ENCODE peak calls at places on chromosome 4, in nine cellular contexts. M, H, X, W, N, U, I, S and F are unnamed samples.

GRCh38 chr4:57462843-57463242 is 352.7 kb upstream of the IGFBP7 start:
- DNase-seq in N (no peak), I (no peak), M (no peak), S (no peak), H (no peak), U (no peak), X (no peak), W (no peak), F (no peak)

GRCh38 chr4:78616046-78616498 is 64.5 kb downstream of the ANXA3 start:
- DNase-seq in X (peak; percentile 58), H (peak; percentile 80), U (no peak), M (no peak), I (peak; percentile 71), W (peak; percentile 70), N (peak; percentile 81), S (no peak), F (peak; percentile 82)

GRCh38 chr4:119810001-119810400 is 181.4 kb upstream of the PDE5A start:
- DNase-seq in X (no peak), U (no peak), M (no peak), I (no peak), H (no peak), S (no peak), W (peak; percentile 50), N (peak; percentile 64), F (no peak)

GRCh38 chr4:184282251-184282713 is 64.6 kb upstream of the ENPP6 start:
- DNase-seq in I (no peak), W (no peak), M (no peak), X (no peak), U (no peak), S (no peak), H (no peak), N (no peak), F (no peak)

GRCh38 chr4:169774466-169775445 is 17.0 kb upstream of the HPF1 start:
- DNase-seq in I (no peak), N (peak; percentile 20), X (no peak), W (no peak), H (peak; percentile 34), S (no peak), U (no peak), M (peak; percentile 41), F (peak; percentile 24)

GRCh38 chr4:123832173-123833026 is 435.8 kb downstream of the SPRY1 start:
- DNase-seq in I (peak; percentile 100), S (peak; percentile 81), X (peak; percentile 99), H (peak; percentile 100), W (peak; percentile 100), M (no peak), N (peak; percentile 98), U (peak; percentile 83), F (peak; percentile 100)

GRCh38 chr4:107183155-107183774 is 147.2 kb upstream of the DKK2 start:
- DNase-seq in H (peak; percentile 77), U (peak; percentile 61), I (peak; percentile 68), M (no peak), S (no peak), W (peak; percentile 58), X (peak; percentile 78), N (peak; percentile 60), F (peak; percentile 76)

GRCh38 chr4:159360549-159360948 is 257.7 kb downstream of the RAPGEF2 start:
- DNase-seq in U (peak; percentile 67), X (peak; percentile 68), W (peak; percentile 96), M (no peak), S (no peak), N (peak; percentile 90), H (peak; percentile 70), I (peak; percentile 88), F (peak; percentile 71)

GRCh38 chr4:119627267-119628190 is 1.1 kb downstream of the PDE5A start:
- DNase-seq in X (peak; percentile 80), N (peak; percentile 75), S (peak; percentile 91), I (peak; percentile 34), H (peak; percentile 40), M (peak; percentile 64), W (peak; percentile 86), U (peak; percentile 63), F (peak; percentile 35)

GRCh38 chr4:158758703-158759102 is 10.1 kb upstream of the FNIP2 start:
- DNase-seq in M (no peak), H (no peak), S (no peak), X (no peak), N (no peak), I (no peak), U (no peak), W (no peak), F (no peak)

GRCh38 chr4:8796096-8796495 is 75.5 kb downstream of the HMX1 start:
- DNase-seq in U (no peak), W (no peak), I (no peak), N (no peak), X (no peak), H (no peak), M (no peak), S (no peak), F (no peak)

GRCh38 chr4:146637853-146638800 is 566 bp upstream of the POU4F2 start:
- DNase-seq in M (no peak), S (no peak), X (no peak), W (no peak), I (no peak), H (no peak), N (no peak), U (no peak), F (no peak)

GRCh38 chr4:106627071-106627470 is 258.5 kb upstream of the GIMD1 start:
- DNase-seq in S (no peak), H (no peak), M (no peak), U (no peak), X (peak; percentile 50), W (no peak), I (peak; percentile 69), N (no peak), F (peak; percentile 43)

GRCh38 chr4:88949605-88950004 is 107.4 kb downstream of the FAM13A start:
- DNase-seq in S (no peak), X (no peak), W (no peak), N (no peak), H (no peak), M (no peak), I (no peak), U (no peak), F (no peak)

GRCh38 chr4:87126056-87126455 is 94.4 kb downstream of the KLHL8 start:
- DNase-seq in I (no peak), H (no peak), S (no peak), X (no peak), W (no peak), N (no peak), U (no peak), M (no peak), F (no peak)

GRCh38 chr4:7358100-7358735 is 76.5 kb downstream of the PSAPL1 start:
- DNase-seq in S (peak; percentile 76), U (peak; percentile 84), M (peak; percentile 56), X (peak; percentile 64), N (peak; percentile 59), W (peak; percentile 93), H (peak; percentile 74), I (peak; percentile 91), F (peak; percentile 68)

GRCh38 chr4:10058371-10058770 is 37.1 kb upstream of the SLC2A9 start:
- DNase-seq in M (no peak), I (no peak), S (no peak), N (no peak), X (no peak), U (no peak), H (no peak), W (no peak), F (no peak)
- H3K4me3 ChIP-seq in M (no peak overlapping the region), I (no peak overlapping the region), S (no peak overlapping the region), N (no peak overlapping the region), X (no peak overlapping the region), U (no peak overlapping the region), H (no peak overlapping the region), W (no peak overlapping the region), F (no peak overlapping the region)

GRCh38 chr4:151674804-151675290 is 86.0 kb downstream of the GATB start:
- DNase-seq in I (peak; percentile 33), S (peak; percentile 79), U (no peak), H (peak; percentile 45), N (peak; percentile 64), M (peak; percentile 80), X (peak; percentile 43), W (no peak), F (peak; percentile 31)
- TF ChIP-seq CTCF in I (peak; percentile 20), S (no peak), U (no peak), H (no peak), N (peak; percentile 18), M (peak; percentile 21), X (peak; percentile 31), W (no peak), F (no peak)

DNA sequence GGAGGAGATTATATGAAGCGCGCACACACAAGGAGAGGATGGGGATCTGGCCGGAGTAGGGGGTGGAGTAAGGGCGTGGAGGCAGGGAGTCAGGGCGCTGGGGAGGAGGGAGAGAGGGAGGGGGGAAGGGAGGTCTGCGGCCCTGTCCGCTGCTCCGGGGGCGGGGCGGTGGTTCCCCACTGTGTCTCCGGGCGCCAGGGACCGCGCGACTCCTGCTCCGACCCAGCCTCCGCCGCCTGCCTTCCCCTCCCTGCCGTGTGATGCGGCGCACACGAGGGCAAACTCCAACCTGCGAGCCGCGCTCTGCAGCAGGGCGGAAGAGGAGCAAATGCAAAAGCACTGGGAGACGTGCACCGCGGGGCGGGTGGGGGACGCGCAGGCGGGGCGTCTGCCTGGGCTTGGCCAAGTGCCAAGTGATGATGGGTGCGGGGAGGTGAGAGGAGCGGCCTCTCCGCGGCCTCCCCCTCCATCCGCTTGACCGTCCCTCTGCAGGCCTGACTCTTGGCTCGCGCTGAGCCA is at the start of gene DCHS2:
- DNase-seq in M (peak; percentile 44), X (no peak), U (peak; percentile 5), I (no peak), W (no peak), S (peak; percentile 78), N (no peak), H (no peak), F (no peak)
- H3K4me3 ChIP-seq in M (peak within 1 kb of the TSS; percentile 49), X (peak within 1 kb of the TSS; percentile 28), U (peak within 1 kb of the TSS; percentile 58), I (no peak within 1 kb of the TSS), W (peak within 1 kb of the TSS; percentile 22), S (peak within 1 kb of the TSS; percentile 46), N (peak within 1 kb of the TSS; percentile 21), H (no peak within 1 kb of the TSS), F (no peak within 1 kb of the TSS)

GRCh38 chr4:150046728-150047217 is 31.5 kb upstream of the DCLK2 start:
- DNase-seq in X (no peak), M (no peak), H (no peak), S (no peak), I (no peak), W (no peak), N (no peak), U (no peak), F (no peak)

GRCh38 chr4:150045410-150045809 is 32.8 kb upstream of the DCLK2 start:
- DNase-seq in S (no peak), U (no peak), N (no peak), M (no peak), H (no peak), W (no peak), I (no peak), X (no peak), F (no peak)

GRCh38 chr4:150049682-150050081 is 28.6 kb upstream of the DCLK2 start:
- DNase-seq in X (no peak), S (no peak), M (no peak), W (no peak), H (no peak), U (no peak), N (no peak), I (no peak), F (no peak)

GRCh38 chr4:150050566-150050965 is 27.7 kb upstream of the DCLK2 start:
- DNase-seq in H (no peak), N (no peak), I (no peak), U (no peak), M (no peak), W (no peak), X (no peak), S (no peak), F (no peak)

GRCh38 chr4:150047546-150047945 is 30.7 kb upstream of the DCLK2 start:
- DNase-seq in W (no peak), N (no peak), U (no peak), X (no peak), M (no peak), S (no peak), I (no peak), H (no peak), F (no peak)
- TF ChIP-seq CTCF in W (no peak), N (no peak), U (no peak), X (no peak), M (no peak), S (no peak), I (no peak), H (no peak), F (no peak)